ENCODE peak calls at places on chromosome 2, in four cellular contexts. G is T-helper 1 cell, O is stomach, P is ecto neural progenitor cell. D is an unnamed sample.

GRCh38 chr2:86087936-86088850 is 17.5 kb downstream of the POLR1A start:
- DNase-seq in G (no peak), O (no peak), P (no peak), D (peak)

GRCh38 chr2:215022418-215022817 is 116.0 kb downstream of the ABCA12 start:
- DNase-seq in G (no peak), O (no peak), P (no peak), D (no peak)

GRCh38 chr2:239326831-239327535 is 73.8 kb downstream of the HDAC4 start:
- DNase-seq in G (peak), O (no peak), P (peak), D (no peak)

GRCh38 chr2:54675738-54676137 is 47.7 kb upstream of the EML6 start:
- DNase-seq in G (no peak), O (peak), P (no peak), D (no peak)

GRCh38 chr2:102809291-102810189 is 47.7 kb downstream of the TMEM182 start:
- DNase-seq in G (no peak), O (no peak), P (no peak), D (no peak)

GRCh38 chr2:113175101-113175628 is 1.4 kb downstream of the PSD4 start:
- DNase-seq in G (peak), O (peak), P (no peak), D (no peak)

GRCh38 chr2:191659198-191659597 is 18.7 kb upstream of the NABP1 start:
- DNase-seq in G (no peak), O (no peak), P (no peak), D (no peak)

GRCh38 chr2:121367246-121367900 is 82.4 kb upstream of the TFCP2L1 start:
- DNase-seq in G (no peak), O (no peak), P (no peak), D (no peak)

GRCh38 chr2:31476511-31477171 is 62.1 kb upstream of the XDH start:
- DNase-seq in G (no peak), O (no peak), P (no peak), D (no peak)

GRCh38 chr2:57497489-57498096 is 549.0 kb upstream of the VRK2 start:
- DNase-seq in G (peak), O (peak), P (peak), D (peak)

GRCh38 chr2:164824865-164825264 is 16.8 kb downstream of the COBLL1 start:
- DNase-seq in G (peak), O (no peak), P (no peak), D (no peak)

GRCh38 chr2:71727562-71727961 is 274.2 kb downstream of the DYSF start:
- DNase-seq in G (no peak), O (no peak), P (no peak), D (no peak)

GRCh38 chr2:201872576-201872975 is 66.2 kb downstream of the CDK15 start:
- DNase-seq in G (no peak), O (no peak), P (no peak), D (no peak)

GRCh38 chr2:196498962-196499361 is 140.6 kb upstream of the CCDC150 start:
- DNase-seq in G (no peak), O (no peak), P (no peak), D (no peak)

GRCh38 chr2:208984376-208985100 is 439.3 kb upstream of the MAP2 start:
- DNase-seq in G (no peak), O (no peak), P (no peak), D (no peak)

GRCh38 chr2:64325852-64326577 is 127.9 kb upstream of the LGALSL start:
- DNase-seq in G (peak), O (no peak), P (no peak), D (no peak)

GRCh38 chr2:22788749-22789148 is 596.2 kb upstream of the KLHL29 start:
- DNase-seq in G (no peak), O (no peak), P (no peak), D (no peak)

GRCh38 chr2:44215827-44216226 is 47.2 kb downstream of the PPM1B start:
- DNase-seq in G (no peak), O (no peak), P (no peak), D (no peak)

GRCh38 chr2:112692496-112692911 is 28.3 kb upstream of the NT5DC4 start:
- DNase-seq in G (peak), O (peak), P (no peak), D (no peak)

GRCh38 chr2:49360051-49360767 is 205.9 kb upstream of the FSHR start:
- DNase-seq in G (no peak), O (no peak), P (no peak), D (no peak)

GRCh38 chr2:184351126-184351525 is 247.2 kb upstream of the ZNF804A start:
- DNase-seq in G (peak), O (no peak), P (no peak), D (no peak)

GRCh38 chr2:112733877-112734276 is 13.1 kb downstream of the NT5DC4 start:
- DNase-seq in G (no peak), O (no peak), P (no peak), D (no peak)